ENCODE peak calls at places on chromosomes 5 and 9, in six cellular contexts. W is aorta; M is naive thymus-derived CD4-positive, alpha-beta T cell; V is Peyer's patch; B is CD8-positive, alpha-beta memory T cell; Z is CD4-positive, alpha-beta memory T cell. E is an unnamed sample.
A peak's percentile ranks its signal among the peaks of the same experiment; 100 is the strongest.

GRCh38 chr5:140556438-140556837 is 835 bp downstream of the SRA1 start:
- DNase-seq in M (peak; percentile 37), W (no peak), B (no peak), Z (no peak), V (no peak), E (no peak)

GRCh38 chr5:63125862-63126261 is 547.2 kb downstream of the LRRC70 start:
- DNase-seq in Z (no peak), M (no peak), B (no peak), V (no peak), W (no peak), E (no peak)

GRCh38 chr5:115432691-115433090 is 111.9 kb downstream of the FEM1C start:
- DNase-seq in M (no peak), B (no peak), W (no peak), Z (no peak), V (no peak), E (no peak)

GRCh38 chr9:128341435-128341849 is 1.1 kb downstream of the SLC27A4 start:
- DNase-seq in B (peak; percentile 48), V (peak; percentile 90), M (peak; percentile 60), Z (peak; percentile 61), W (peak; percentile 56), E (peak; percentile 54)

GRCh38 chr5:68661237-68661636 is 432.6 kb upstream of the SLC30A5 start:
- DNase-seq in W (no peak), M (no peak), Z (no peak), V (no peak), B (no peak), E (no peak)

GRCh38 chr5:177405805-177406204 is 3.6 kb downstream of the F12 start:
- DNase-seq in B (no peak), W (peak; percentile 64), V (peak; percentile 81), M (no peak), Z (no peak), E (no peak)

GRCh38 chr5:91122663-91123062 is 260.5 kb downstream of the ARRDC3 start:
- DNase-seq in Z (no peak), V (no peak), W (no peak), M (no peak), B (no peak), E (no peak)

GRCh38 chr5:103393131-103393754 is 134.7 kb downstream of the MACIR start:
- DNase-seq in M (no peak), B (no peak), Z (no peak), W (no peak), V (no peak), E (no peak)

GRCh38 chr9:137462396-137463193 is 3.5 kb upstream of the NSMF start:
- DNase-seq in M (no peak), B (no peak), W (peak; percentile 48), Z (no peak), V (no peak), E (no peak)

GRCh38 chr5:152329191-152329590 is 75.9 kb downstream of the NMUR2 start:
- DNase-seq in M (no peak), B (no peak), Z (no peak), V (no peak), W (no peak), E (no peak)

GRCh38 chr5:172140120-172140519 is 47.9 kb downstream of the STK10 start:
- DNase-seq in V (no peak), M (no peak), W (no peak), B (no peak), Z (no peak), E (no peak)

GRCh38 chr5:115375922-115376321 is 79.5 kb upstream of the CCDC112 start:
- DNase-seq in B (no peak), M (no peak), V (peak; percentile 59), Z (no peak), W (no peak), E (no peak)

GRCh38 chr9:136903041-136903554 is 16.8 kb downstream of the TRAF2 start:
- DNase-seq in W (peak; percentile 72), B (no peak), M (no peak), V (peak; percentile 63), Z (peak; percentile 33), E (no peak)

GRCh38 chr5:153079396-153079795 is 411.1 kb upstream of the GRIA1 start:
- DNase-seq in B (no peak), V (no peak), M (no peak), W (no peak), Z (no peak), E (no peak)

GRCh38 chr5:158943569-158943968 is 156.1 kb downstream of the EBF1 start:
- DNase-seq in V (no peak), B (no peak), W (no peak), M (no peak), Z (no peak), E (no peak)

GRCh38 chr9:35508069-35508468 is 18.2 kb downstream of the RUSC2 start:
- DNase-seq in W (no peak), Z (no peak), M (no peak), V (no peak), B (no peak), E (no peak)

GRCh38 chr5:92019376-92019990 is 636.4 kb upstream of the ARRDC3 start:
- DNase-seq in Z (no peak), W (no peak), V (no peak), M (no peak), B (no peak), E (no peak)

GRCh38 chr5:7753596-7753995 is 97.3 kb downstream of the CFAP90 start:
- DNase-seq in M (no peak), Z (no peak), V (no peak), W (no peak), B (no peak), E (no peak)

GRCh38 chr5:7754997-7755596 is 95.8 kb downstream of the CFAP90 start:
- DNase-seq in M (no peak), W (peak; percentile 67), Z (peak; percentile 9), V (peak; percentile 50), B (no peak), E (peak; percentile 31)

GRCh38 chr5:7756453-7756852 is 94.5 kb downstream of the CFAP90 start:
- DNase-seq in W (no peak), M (no peak), B (no peak), Z (no peak), V (no peak), E (no peak)

GRCh38 chr5:7754490-7754889 is 96.4 kb downstream of the CFAP90 start:
- DNase-seq in M (no peak), V (no peak), B (no peak), W (no peak), Z (no peak), E (no peak)

DNA sequence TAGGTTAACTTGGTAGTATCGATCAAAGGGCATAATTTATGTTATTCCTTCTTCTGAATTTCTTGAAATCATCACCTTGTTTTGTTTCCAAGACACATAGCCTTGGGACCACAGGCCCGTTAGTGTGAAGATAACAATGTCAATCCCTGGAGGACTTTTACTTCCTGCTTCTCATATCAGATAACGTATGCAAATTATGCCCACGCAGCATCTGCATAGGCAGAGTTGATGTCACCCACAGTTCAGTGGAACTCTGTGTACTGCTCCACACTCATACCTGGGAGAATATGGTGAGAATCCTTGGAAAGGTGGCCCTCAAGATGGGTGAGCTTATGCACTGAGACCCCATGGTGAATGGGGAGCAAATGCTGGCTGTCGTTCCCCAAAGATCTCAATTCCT is 95.0 kb downstream of the CFAP90 start:
- DNase-seq in Z (no peak), W (no peak), M (no peak), B (no peak), V (no peak), E (no peak)
- H3K27me3 ChIP-seq in Z (peaks cover 3% of the 10 kb centered on the region), W (no peaks in the 10 kb centered on the region), M (no peaks in the 10 kb centered on the region), B (no peaks in the 10 kb centered on the region), V (no peaks in the 10 kb centered on the region), E (no peaks in the 10 kb centered on the region)

GRCh38 chr9:19181556-19181955 is 48.9 kb upstream of the DENND4C start:
- DNase-seq in M (no peak), W (no peak), V (no peak), B (no peak), Z (no peak), E (no peak)

GRCh38 chr9:19186240-19186639 is 44.3 kb upstream of the DENND4C start:
- DNase-seq in Z (no peak), V (no peak), B (no peak), W (no peak), M (no peak), E (no peak)

GRCh38 chr9:19185191-19185590 is 45.3 kb upstream of the DENND4C start:
- DNase-seq in M (no peak), W (no peak), B (no peak), V (no peak), Z (no peak), E (no peak)

GRCh38 chr9:19181002-19181401 is 49.5 kb upstream of the DENND4C start:
- DNase-seq in M (no peak), B (no peak), V (no peak), W (no peak), Z (no peak), E (no peak)

GRCh38 chr9:19184144-19184917 is 46.2 kb upstream of the DENND4C start:
- DNase-seq in W (peak; percentile 92), B (peak; percentile 68), M (peak; percentile 62), V (peak; percentile 94), Z (peak; percentile 78), E (peak; percentile 89)
- H3K27ac ChIP-seq in W (peak overlapping the region; percentile 97), B (peak overlapping the region; percentile 60), M (peak overlapping the region; percentile 62), V (peak overlapping the region; percentile 86), Z (peak overlapping the region; percentile 60), E (peak overlapping the region; percentile 91)

GRCh38 chr5:67026278-67026677 is 170.3 kb downstream of the CD180 start:
- DNase-seq in B (no peak), Z (no peak), W (no peak), M (no peak), V (no peak), E (no peak)
- H3K4me1 ChIP-seq in B (no peaks in the 10 kb centered on the region), Z (peaks cover 17% of the 10 kb centered on the region), W (peaks cover 3% of the 10 kb centered on the region), M (no peaks in the 10 kb centered on the region), V (peaks cover 4% of the 10 kb centered on the region), E (no peaks in the 10 kb centered on the region)

GRCh38 chr5:135471726-135472125 is 19.6 kb upstream of the TIFAB start:
- DNase-seq in B (no peak), Z (no peak), V (no peak), W (no peak), M (no peak), E (no peak)

GRCh38 chr5:135476615-135477493 is 24.7 kb upstream of the TIFAB start:
- DNase-seq in W (no peak), B (no peak), V (no peak), M (no peak), Z (no peak), E (no peak)

GRCh38 chr5:135477594-135477993 is 25.4 kb upstream of the TIFAB start:
- DNase-seq in B (no peak), Z (no peak), V (no peak), M (no peak), W (no peak), E (no peak)

GRCh38 chr5:135472141-135472540 is 20.0 kb upstream of the TIFAB start:
- DNase-seq in V (no peak), M (no peak), Z (no peak), W (peak; percentile 10), B (no peak), E (no peak)

DNA sequence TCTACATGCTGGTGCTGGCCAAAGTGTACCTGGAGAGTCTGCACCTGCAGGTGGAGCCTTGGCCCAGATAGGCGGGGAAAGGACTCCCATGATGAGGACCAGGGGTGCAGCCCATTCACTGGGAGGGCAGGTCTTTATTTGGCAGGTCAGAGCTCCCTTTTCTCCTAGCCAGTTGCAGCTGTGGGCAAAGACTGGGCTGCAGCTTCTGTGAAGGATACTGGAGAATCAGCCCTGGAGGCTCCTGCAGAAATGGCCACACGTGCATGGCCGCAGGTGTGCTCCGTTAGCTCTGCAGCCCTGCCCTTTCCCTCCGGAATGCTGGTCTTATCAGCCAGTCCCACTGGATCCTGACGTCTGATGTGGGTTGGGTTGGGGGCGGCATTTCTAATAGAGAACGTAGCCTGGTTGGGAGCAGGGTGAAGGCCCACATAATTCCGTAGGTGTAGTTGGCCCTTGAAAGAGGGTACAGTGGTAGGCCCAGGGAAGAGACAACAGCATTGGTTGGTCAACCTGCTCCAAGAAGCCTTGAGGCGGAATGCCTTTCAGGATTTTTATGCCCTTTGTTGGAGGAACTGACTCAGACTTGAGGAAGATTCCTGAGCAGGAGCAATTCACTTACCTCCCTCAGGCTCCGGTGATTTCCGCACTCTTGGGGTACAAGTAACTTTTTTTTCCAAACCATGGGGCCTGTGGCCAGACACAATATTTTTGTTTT is 22.0 kb upstream of the TIFAB start:
- DNase-seq in B (no peak), W (peak; percentile 22), V (no peak), M (no peak), Z (no peak), E (no peak)
- H3K27me3 ChIP-seq in B (peaks cover 2% of the 10 kb centered on the region), W (no peaks in the 10 kb centered on the region), V (no peaks in the 10 kb centered on the region), M (peaks cover 3% of the 10 kb centered on the region), Z (no peaks in the 10 kb centered on the region), E (no peaks in the 10 kb centered on the region)

E was measured in uterus.